ENCODE peak calls at places on chromosomes 16 and 17, in eight cellular contexts. One of them, this sample, is unnamed.

GRCh38 chr17:79211061-79211770 is 136.6 kb downstream of the ENGASE start:
- DNase-seq in progenitor cell of endocrine pancreas: no peak
- DNase-seq in body of pancreas: no peak
- DNase-seq in neural crest cell: no peak
- DNase-seq in choroid plexus epithelial cell: no peak
- DNase-seq in astrocyte: no peak
- DNase-seq in GM13977: no peak
- DNase-seq in heart right ventricle: no peak
- DNase-seq in this sample: no peak

GRCh38 chr17:40755231-40755630 is at the start of gene KRT25:
- DNase-seq in progenitor cell of endocrine pancreas: no peak
- DNase-seq in body of pancreas: no peak
- DNase-seq in neural crest cell: no peak
- DNase-seq in choroid plexus epithelial cell: no peak
- DNase-seq in astrocyte: no peak
- DNase-seq in GM13977: no peak
- DNase-seq in heart right ventricle: no peak
- DNase-seq in this sample: no peak

GRCh38 chr17:50443492-50444051 is 17.6 kb downstream of the ACSF2 start:
- DNase-seq in progenitor cell of endocrine pancreas: no peak
- DNase-seq in body of pancreas: no peak
- DNase-seq in neural crest cell: no peak
- DNase-seq in choroid plexus epithelial cell: peak; percentile 43
- DNase-seq in astrocyte: no peak
- DNase-seq in GM13977: no peak
- DNase-seq in heart right ventricle: no peak
- DNase-seq in this sample: no peak

GRCh38 chr16:23408242-23409201 is 44.5 kb downstream of the COG7 start:
- DNase-seq in progenitor cell of endocrine pancreas: no peak
- DNase-seq in body of pancreas: peak; percentile 63
- DNase-seq in neural crest cell: no peak
- DNase-seq in choroid plexus epithelial cell: peak; percentile 24
- DNase-seq in astrocyte: peak; percentile 64
- DNase-seq in GM13977: no peak
- DNase-seq in heart right ventricle: peak; percentile 61
- DNase-seq in this sample: no peak

GRCh38 chr17:38671939-38672720 is 2.6 kb downstream of the EPOP start:
- DNase-seq in progenitor cell of endocrine pancreas: no peak
- DNase-seq in body of pancreas: no peak
- DNase-seq in neural crest cell: no peak
- DNase-seq in choroid plexus epithelial cell: no peak
- DNase-seq in astrocyte: no peak
- DNase-seq in GM13977: no peak
- DNase-seq in heart right ventricle: no peak
- DNase-seq in this sample: no peak

GRCh38 chr16:69839798-69840409 is 77.8 kb downstream of the WWP2 start:
- DNase-seq in progenitor cell of endocrine pancreas: no peak
- DNase-seq in body of pancreas: peak; percentile 82
- DNase-seq in neural crest cell: no peak
- DNase-seq in choroid plexus epithelial cell: no peak
- DNase-seq in astrocyte: no peak
- DNase-seq in GM13977: no peak
- DNase-seq in heart right ventricle: peak; percentile 37
- DNase-seq in this sample: no peak

GRCh38 chr16:53372942-53373871 is 61.1 kb upstream of the RBL2 start:
- DNase-seq in progenitor cell of endocrine pancreas: no peak
- DNase-seq in body of pancreas: peak; percentile 86
- DNase-seq in neural crest cell: no peak
- DNase-seq in choroid plexus epithelial cell: no peak
- DNase-seq in astrocyte: no peak
- DNase-seq in GM13977: peak; percentile 27
- DNase-seq in heart right ventricle: peak; percentile 7
- DNase-seq in this sample: peak; percentile 62

GRCh38 chr17:36837616-36838272 is 99.5 kb upstream of the LHX1 start:
- DNase-seq in progenitor cell of endocrine pancreas: no peak
- DNase-seq in body of pancreas: no peak
- DNase-seq in neural crest cell: no peak
- DNase-seq in choroid plexus epithelial cell: no peak
- DNase-seq in astrocyte: no peak
- DNase-seq in GM13977: no peak
- DNase-seq in heart right ventricle: no peak
- DNase-seq in this sample: no peak

GRCh38 chr17:51748749-51749604 is 409.5 kb downstream of the CA10 start:
- DNase-seq in progenitor cell of endocrine pancreas: no peak
- DNase-seq in body of pancreas: no peak
- DNase-seq in neural crest cell: no peak
- DNase-seq in choroid plexus epithelial cell: no peak
- DNase-seq in astrocyte: no peak
- DNase-seq in GM13977: no peak
- DNase-seq in heart right ventricle: no peak
- DNase-seq in this sample: no peak

GRCh38 chr17:17121162-17121561 is 78.9 kb downstream of the MPRIP start:
- DNase-seq in progenitor cell of endocrine pancreas: no peak
- DNase-seq in body of pancreas: no peak
- DNase-seq in neural crest cell: no peak
- DNase-seq in choroid plexus epithelial cell: no peak
- DNase-seq in astrocyte: no peak
- DNase-seq in GM13977: no peak
- DNase-seq in heart right ventricle: no peak
- DNase-seq in this sample: no peak

GRCh38 chr17:41212524-41213169 is 13.8 kb upstream of the KRTAP9-2 start:
- DNase-seq in progenitor cell of endocrine pancreas: no peak
- DNase-seq in body of pancreas: no peak
- DNase-seq in neural crest cell: no peak
- DNase-seq in choroid plexus epithelial cell: no peak
- DNase-seq in astrocyte: no peak
- DNase-seq in GM13977: no peak
- DNase-seq in heart right ventricle: no peak
- DNase-seq in this sample: no peak

DNA sequence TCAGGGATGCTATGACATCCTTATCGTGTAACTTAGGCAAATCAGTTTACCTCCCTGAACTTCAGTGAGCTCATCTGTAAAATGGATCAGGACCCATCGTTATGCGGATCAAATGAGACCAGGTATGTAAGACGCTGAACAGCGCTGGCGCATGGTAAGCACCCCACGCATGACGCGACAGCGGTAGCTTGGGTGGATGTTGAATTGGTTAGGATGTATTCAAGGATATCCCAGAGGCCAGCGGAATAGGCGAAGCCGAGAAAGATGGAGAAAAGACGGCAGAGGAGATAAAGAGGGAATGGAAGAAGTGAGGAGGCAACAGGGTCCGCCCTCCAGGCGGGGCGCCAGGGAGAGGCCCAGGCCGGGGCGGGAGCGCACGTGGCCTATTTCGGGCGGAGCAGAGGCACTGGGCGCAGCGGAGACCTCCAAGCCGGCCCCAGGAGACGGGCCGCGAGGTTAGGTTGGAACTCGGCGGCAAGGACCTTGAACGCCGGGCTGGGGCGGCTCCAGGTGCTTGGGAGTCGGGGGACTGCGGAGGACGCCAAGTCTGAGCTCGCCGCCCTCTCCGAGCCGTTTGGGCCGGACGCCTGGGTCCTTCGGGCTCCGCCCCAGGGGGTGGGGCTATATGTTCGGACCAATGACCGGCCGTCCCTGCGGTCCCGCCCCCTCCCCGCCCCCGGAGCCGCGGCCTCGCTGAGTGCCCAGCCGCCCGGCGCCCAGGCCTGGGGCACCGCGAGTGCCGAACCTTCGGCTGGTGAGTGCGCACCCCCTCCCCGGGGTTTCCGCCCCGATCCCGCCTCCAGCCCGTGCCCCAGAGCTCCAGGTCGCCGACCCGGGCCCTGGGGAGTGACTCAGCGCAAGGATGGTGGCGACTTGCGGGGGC is at the start of gene ZNF771:
- DNase-seq in progenitor cell of endocrine pancreas: peak; percentile 85
- DNase-seq in body of pancreas: peak; percentile 95
- DNase-seq in neural crest cell: peak; percentile 79
- DNase-seq in choroid plexus epithelial cell: peak; percentile 87
- DNase-seq in astrocyte: peak; percentile 72
- DNase-seq in GM13977: peak; percentile 96
- DNase-seq in heart right ventricle: peak; percentile 93
- DNase-seq in this sample: peak; percentile 93
- TF ChIP-seq CTCF in progenitor cell of endocrine pancreas: peak; percentile 34
- TF ChIP-seq CTCF in body of pancreas: no peak
- TF ChIP-seq CTCF in neural crest cell: peak; percentile 26
- TF ChIP-seq CTCF in choroid plexus epithelial cell: no peak
- TF ChIP-seq CTCF in astrocyte: no peak
- TF ChIP-seq CTCF in GM13977: no peak
- TF ChIP-seq CTCF in heart right ventricle: no peak
- TF ChIP-seq CTCF in this sample: no peak

DNA sequence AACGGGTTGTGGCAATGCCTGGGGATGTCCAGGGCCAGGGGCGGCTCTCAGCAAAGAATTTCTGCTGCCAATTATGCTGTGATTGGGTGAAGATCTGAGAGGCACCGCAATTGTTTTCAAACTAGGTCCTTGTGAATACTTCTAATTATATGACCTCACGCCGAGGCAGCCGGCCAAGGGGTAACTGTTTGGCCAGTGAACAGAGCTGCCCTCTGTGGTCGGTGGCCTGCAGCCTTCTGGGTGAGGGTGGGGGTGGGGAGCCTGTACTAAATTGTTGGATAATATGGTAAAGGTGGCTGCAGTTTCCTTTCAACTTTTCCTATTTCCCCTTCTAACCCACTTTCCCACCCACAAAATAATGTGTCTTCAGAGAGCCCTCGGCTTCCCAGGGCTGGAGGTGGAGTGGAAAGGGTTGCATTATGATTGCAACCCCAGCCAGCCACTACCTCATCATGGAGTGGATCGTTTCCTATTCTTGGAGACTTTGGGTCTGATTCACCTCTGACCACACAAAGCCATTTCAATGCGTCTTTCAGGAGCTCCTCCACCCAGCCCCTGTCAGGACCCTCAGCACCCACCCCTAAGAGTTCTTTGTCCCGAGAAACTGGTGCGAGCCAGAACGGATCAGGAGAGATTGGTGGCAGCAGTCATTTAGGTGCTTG is 2.0 kb upstream of the DNAI2 start:
- DNase-seq in progenitor cell of endocrine pancreas: no peak
- DNase-seq in body of pancreas: no peak
- DNase-seq in neural crest cell: no peak
- DNase-seq in choroid plexus epithelial cell: no peak
- DNase-seq in astrocyte: peak; percentile 63
- DNase-seq in GM13977: no peak
- DNase-seq in heart right ventricle: peak; percentile 63
- DNase-seq in this sample: no peak
- TF ChIP-seq CTCF in progenitor cell of endocrine pancreas: no peak
- TF ChIP-seq CTCF in body of pancreas: no peak
- TF ChIP-seq CTCF in neural crest cell: no peak
- TF ChIP-seq CTCF in choroid plexus epithelial cell: no peak
- TF ChIP-seq CTCF in astrocyte: no peak
- TF ChIP-seq CTCF in GM13977: no peak
- TF ChIP-seq CTCF in heart right ventricle: no peak
- TF ChIP-seq CTCF in this sample: no peak

DNA sequence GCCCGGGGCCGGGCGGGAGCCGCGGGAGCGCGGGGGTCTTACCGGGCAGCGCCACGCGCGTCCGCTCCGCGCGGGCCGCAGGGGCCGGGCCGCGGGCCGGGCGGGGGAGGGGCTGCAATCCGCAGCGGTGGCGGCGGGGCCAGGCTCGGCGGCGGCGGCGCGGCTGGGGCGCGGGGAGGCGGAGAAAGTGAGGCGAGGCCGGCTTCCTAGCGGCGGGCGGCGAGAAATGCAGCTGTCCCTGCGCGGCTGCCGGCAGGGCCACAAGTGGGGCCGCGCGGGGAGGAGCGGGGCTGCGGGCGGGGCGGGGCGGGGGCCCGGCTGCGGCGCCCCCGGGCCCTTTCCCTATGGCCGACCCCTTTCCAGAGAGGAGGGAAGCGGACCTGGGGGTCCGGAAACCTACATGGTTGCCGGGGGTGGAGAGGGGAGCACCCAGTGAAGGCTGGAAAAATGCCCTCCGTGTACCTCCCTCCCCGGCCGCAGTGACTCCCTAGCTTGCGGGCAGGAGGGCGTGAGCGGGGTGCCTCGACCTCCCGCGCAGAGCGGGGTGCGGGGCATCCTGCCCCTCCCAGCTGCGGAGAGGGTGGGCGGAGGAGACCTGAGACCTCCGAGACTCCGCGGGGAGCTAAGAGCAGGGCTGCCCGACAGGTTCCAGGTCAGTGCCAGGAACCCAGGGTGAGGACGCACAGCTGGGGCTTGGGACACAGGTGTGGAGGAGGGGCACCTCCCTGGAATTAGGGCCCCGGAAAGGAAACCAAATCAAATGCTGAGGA is at the start of gene CUEDC1:
- DNase-seq in progenitor cell of endocrine pancreas: peak; percentile 75
- DNase-seq in body of pancreas: peak; percentile 82
- DNase-seq in neural crest cell: peak; percentile 72
- DNase-seq in choroid plexus epithelial cell: peak; percentile 54
- DNase-seq in astrocyte: no peak
- DNase-seq in GM13977: peak; percentile 88
- DNase-seq in heart right ventricle: peak; percentile 81
- DNase-seq in this sample: peak; percentile 53
- TF ChIP-seq CTCF in progenitor cell of endocrine pancreas: peak; percentile 49
- TF ChIP-seq CTCF in body of pancreas: peak; percentile 68
- TF ChIP-seq CTCF in neural crest cell: peak; percentile 55
- TF ChIP-seq CTCF in choroid plexus epithelial cell: peak; percentile 41
- TF ChIP-seq CTCF in astrocyte: no peak
- TF ChIP-seq CTCF in GM13977: peak; percentile 43
- TF ChIP-seq CTCF in heart right ventricle: peak; percentile 61
- TF ChIP-seq CTCF in this sample: peak; percentile 23

DNA sequence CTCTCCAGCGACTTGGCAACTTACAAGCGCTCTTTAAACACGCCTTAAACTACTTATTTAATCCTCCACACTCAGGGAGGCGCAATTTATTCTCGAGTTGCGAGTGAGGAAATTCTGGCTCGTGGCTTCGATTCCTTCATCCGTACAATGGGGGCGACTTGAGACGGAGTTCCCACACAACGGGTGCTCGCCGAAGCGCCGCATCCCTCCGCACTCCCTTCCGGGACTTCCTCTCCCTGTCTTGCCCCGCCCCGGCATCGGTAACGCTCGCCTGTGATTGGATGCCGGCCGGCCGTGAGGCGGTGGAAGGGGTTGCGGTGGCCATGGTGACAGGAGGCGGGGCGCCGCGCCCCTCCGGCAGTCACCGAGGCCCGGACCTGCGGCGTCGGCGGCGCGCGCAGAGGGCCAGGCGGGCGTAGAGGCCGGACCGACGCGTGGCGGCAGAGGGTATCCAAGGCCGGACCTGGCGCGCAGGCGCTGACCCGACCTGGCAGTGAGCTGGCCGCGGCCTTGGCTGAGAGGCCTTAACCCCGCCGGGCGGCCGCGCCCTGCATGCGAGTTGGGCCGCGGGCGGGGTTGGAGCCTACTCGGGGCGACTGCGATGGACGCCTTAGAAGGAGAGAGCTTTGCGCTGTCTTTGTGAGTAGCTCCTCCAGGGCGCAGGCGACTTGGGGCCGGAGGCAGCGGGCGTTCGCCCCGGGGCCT is at the start of gene ARL2BP:
- DNase-seq in progenitor cell of endocrine pancreas: peak; percentile 94
- DNase-seq in body of pancreas: peak; percentile 98
- DNase-seq in neural crest cell: peak; percentile 95
- DNase-seq in choroid plexus epithelial cell: peak; percentile 98
- DNase-seq in astrocyte: peak; percentile 96
- DNase-seq in GM13977: peak; percentile 99
- DNase-seq in heart right ventricle: peak; percentile 97
- DNase-seq in this sample: peak; percentile 97
- TF ChIP-seq CTCF in progenitor cell of endocrine pancreas: no peak
- TF ChIP-seq CTCF in body of pancreas: peak; percentile 12
- TF ChIP-seq CTCF in neural crest cell: peak; percentile 18
- TF ChIP-seq CTCF in choroid plexus epithelial cell: no peak
- TF ChIP-seq CTCF in astrocyte: no peak
- TF ChIP-seq CTCF in GM13977: no peak
- TF ChIP-seq CTCF in heart right ventricle: peak; percentile 40
- TF ChIP-seq CTCF in this sample: peak; percentile 8